ENCODE peak calls at places on chromosomes 13 and 19, in nine cellular contexts. M, P, X, A, F, B, T, K and D are unnamed samples.

GRCh38 chr19:19475845-19476828 is 39.2 kb downstream of the TSSK6 start:
- DNase-seq in B (peak), P (no peak), M (no peak), A (no peak), X (no peak), F (no peak), K (no peak), T (no peak), D (no peak)

GRCh38 chr13:48004201-48004600 is 3.1 kb upstream of the SUCLA2 start:
- DNase-seq in M (no peak), B (no peak), F (peak), A (no peak), P (no peak), K (no peak), T (no peak), X (no peak), D (no peak)

GRCh38 chr19:18157465-18158063 is 4.6 kb downstream of the PIK3R2 start:
- DNase-seq in P (peak), F (peak), K (no peak), M (no peak), T (no peak), B (no peak), A (peak), X (no peak), D (peak)

GRCh38 chr19:37953576-37954303 is 46.7 kb downstream of the SIPA1L3 start:
- DNase-seq in T (no peak), K (no peak), X (peak), F (no peak), A (no peak), M (no peak), P (no peak), B (no peak), D (no peak)

GRCh38 chr19:21483589-21484170 is 21.7 kb upstream of the ZNF429 start:
- DNase-seq in M (peak), P (no peak), K (no peak), B (peak), X (no peak), A (no peak), T (no peak), F (no peak), D (no peak)

GRCh38 chr19:21463449-21464105 is 41.8 kb upstream of the ZNF429 start:
- DNase-seq in T (no peak), M (peak), F (no peak), A (no peak), K (no peak), P (peak), X (peak), B (peak), D (no peak)

GRCh38 chr19:40685016-40685526 is 5.4 kb downstream of the NUMBL start:
- DNase-seq in K (no peak), F (no peak), B (no peak), A (no peak), M (no peak), T (no peak), P (no peak), X (no peak), D (no peak)

GRCh38 chr19:38875656-38876345 is 2.3 kb downstream of the RINL start:
- DNase-seq in M (no peak), A (no peak), X (no peak), P (no peak), F (no peak), B (no peak), K (no peak), T (no peak), D (no peak)

GRCh38 chr13:91347996-91348905 is 764 bp downstream of the MIR17HG start:
- DNase-seq in P (peak), T (no peak), B (peak), K (no peak), F (no peak), M (peak), X (peak), A (peak), D (no peak)

GRCh38 chr19:30171138-30171635 is 201.0 kb upstream of the ZNF536 start:
- DNase-seq in F (no peak), A (no peak), P (no peak), X (no peak), B (no peak), K (no peak), T (no peak), M (no peak), D (no peak)

GRCh38 chr13:33207616-33207964 is 78.0 kb downstream of the STARD13 start:
- DNase-seq in X (peak), K (no peak), B (no peak), M (no peak), T (no peak), F (no peak), P (peak), A (no peak), D (no peak)

GRCh38 chr19:19217110-19217509 is 5.4 kb downstream of the NCAN start:
- DNase-seq in T (no peak), K (no peak), X (peak), F (no peak), B (no peak), M (no peak), P (no peak), A (no peak), D (no peak)

GRCh38 chr19:1026189-1027019 is at the start of gene CNN2:
- DNase-seq in P (peak), T (no peak), A (no peak), K (no peak), B (peak), F (no peak), M (peak), X (peak), D (no peak)

GRCh38 chr13:75645141-75645540 is 9.0 kb downstream of the LMO7 start:
- DNase-seq in K (no peak), P (no peak), T (no peak), X (no peak), A (no peak), B (no peak), F (no peak), M (no peak), D (no peak)

GRCh38 chr19:19186742-19187141 is 5.2 kb downstream of the BORCS8 start:
- DNase-seq in K (no peak), F (no peak), X (no peak), M (no peak), P (no peak), A (no peak), T (no peak), B (no peak), D (no peak)

GRCh38 chr19:31073485-31074221 is 275.6 kb downstream of the TSHZ3 start:
- DNase-seq in T (no peak), K (no peak), B (no peak), X (no peak), F (no peak), P (no peak), A (no peak), M (no peak), D (no peak)